ENCODE peak calls at places on chromosomes 16 and 17, in seven cellular contexts. One of them, this sample, is unnamed.

GRCh38 chr16:30397776-30398659 is 2.8 kb downstream of the ZNF48 start:
- DNase-seq in adrenal gland: no peak
- DNase-seq in tibial nerve: no peak
- DNase-seq in body of pancreas: no peak
- DNase-seq in IMR-90: no peak
- DNase-seq in stomach: no peak
- DNase-seq in A549: no peak
- DNase-seq in this sample: no peak

GRCh38 chr17:57744195-57745170 is 616 bp downstream of the CCDC182 start:
- DNase-seq in A549: no peak
- DNase-seq in adrenal gland: no peak
- DNase-seq in IMR-90: no peak
- DNase-seq in stomach: no peak
- DNase-seq in tibial nerve: no peak
- DNase-seq in body of pancreas: no peak
- DNase-seq in this sample: no peak

GRCh38 chr17:77085916-77086432 is 54.8 kb upstream of the SEC14L1 start:
- DNase-seq in tibial nerve: no peak
- DNase-seq in stomach: no peak
- DNase-seq in IMR-90: no peak
- DNase-seq in A549: no peak
- DNase-seq in adrenal gland: no peak
- DNase-seq in body of pancreas: no peak
- DNase-seq in this sample: no peak

GRCh38 chr17:59002848-59003247 is 103.8 kb downstream of the TRIM37 start:
- DNase-seq in tibial nerve: no peak
- DNase-seq in body of pancreas: no peak
- DNase-seq in IMR-90: peak
- DNase-seq in adrenal gland: peak
- DNase-seq in A549: no peak
- DNase-seq in stomach: no peak
- DNase-seq in this sample: no peak

GRCh38 chr16:84730406-84731106 is 30.8 kb downstream of the USP10 start:
- DNase-seq in body of pancreas: peak
- DNase-seq in A549: peak
- DNase-seq in stomach: peak
- DNase-seq in adrenal gland: peak
- DNase-seq in IMR-90: peak
- DNase-seq in tibial nerve: no peak
- DNase-seq in this sample: no peak

GRCh38 chr16:57003439-57004386 is 14.4 kb downstream of the NLRC5 start:
- DNase-seq in stomach: no peak
- DNase-seq in body of pancreas: no peak
- DNase-seq in A549: no peak
- DNase-seq in adrenal gland: no peak
- DNase-seq in tibial nerve: no peak
- DNase-seq in IMR-90: no peak
- DNase-seq in this sample: no peak

GRCh38 chr16:25124503-25124902 is 13.0 kb downstream of the LCMT1 start:
- DNase-seq in body of pancreas: no peak
- DNase-seq in adrenal gland: no peak
- DNase-seq in IMR-90: no peak
- DNase-seq in A549: no peak
- DNase-seq in stomach: no peak
- DNase-seq in tibial nerve: no peak
- DNase-seq in this sample: no peak

GRCh38 chr17:70037498-70037897 is 37.5 kb upstream of the KCNJ16 start:
- DNase-seq in adrenal gland: no peak
- DNase-seq in A549: no peak
- DNase-seq in stomach: no peak
- DNase-seq in tibial nerve: no peak
- DNase-seq in IMR-90: no peak
- DNase-seq in body of pancreas: no peak
- DNase-seq in this sample: no peak

GRCh38 chr17:78979780-78980623 is at the start of gene LGALS3BP:
- DNase-seq in adrenal gland: peak
- DNase-seq in A549: peak
- DNase-seq in tibial nerve: no peak
- DNase-seq in body of pancreas: peak
- DNase-seq in stomach: peak
- DNase-seq in IMR-90: peak
- DNase-seq in this sample: no peak

GRCh38 chr16:84119368-84119767 is 2.6 kb upstream of the MBTPS1 start:
- DNase-seq in stomach: no peak
- DNase-seq in body of pancreas: no peak
- DNase-seq in IMR-90: no peak
- DNase-seq in tibial nerve: no peak
- DNase-seq in A549: no peak
- DNase-seq in adrenal gland: no peak
- DNase-seq in this sample: no peak

DNA sequence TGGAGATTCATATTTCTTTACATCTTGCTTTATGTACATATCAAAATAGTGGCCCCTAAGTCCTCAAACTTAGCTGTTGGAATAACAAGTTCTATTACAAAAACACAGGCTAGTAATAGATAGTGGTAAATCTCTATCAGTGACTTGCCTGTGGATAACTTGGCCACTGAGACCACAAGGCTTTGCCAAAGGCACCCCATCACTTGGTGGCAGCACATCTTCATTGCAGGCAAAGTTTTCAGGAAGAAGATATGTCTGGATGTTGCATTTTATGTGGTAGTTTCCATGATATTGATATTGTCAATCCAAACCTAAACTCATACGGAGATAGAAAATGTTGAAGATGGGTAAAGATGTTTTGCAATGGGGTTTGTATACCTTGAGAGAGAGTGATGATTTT is 58.5 kb downstream of the KNOP1 start:
- DNase-seq in IMR-90: peak
- DNase-seq in stomach: no peak
- DNase-seq in A549: no peak
- DNase-seq in tibial nerve: no peak
- DNase-seq in adrenal gland: no peak
- DNase-seq in body of pancreas: no peak
- DNase-seq in this sample: no peak
- TF ChIP-seq CTCF in IMR-90: no peak
- TF ChIP-seq CTCF in stomach: no peak
- TF ChIP-seq CTCF in A549: peak
- TF ChIP-seq CTCF in tibial nerve: no peak
- TF ChIP-seq CTCF in adrenal gland: no peak
- TF ChIP-seq CTCF in body of pancreas: no peak
- TF ChIP-seq CTCF in this sample: no peak

DNA sequence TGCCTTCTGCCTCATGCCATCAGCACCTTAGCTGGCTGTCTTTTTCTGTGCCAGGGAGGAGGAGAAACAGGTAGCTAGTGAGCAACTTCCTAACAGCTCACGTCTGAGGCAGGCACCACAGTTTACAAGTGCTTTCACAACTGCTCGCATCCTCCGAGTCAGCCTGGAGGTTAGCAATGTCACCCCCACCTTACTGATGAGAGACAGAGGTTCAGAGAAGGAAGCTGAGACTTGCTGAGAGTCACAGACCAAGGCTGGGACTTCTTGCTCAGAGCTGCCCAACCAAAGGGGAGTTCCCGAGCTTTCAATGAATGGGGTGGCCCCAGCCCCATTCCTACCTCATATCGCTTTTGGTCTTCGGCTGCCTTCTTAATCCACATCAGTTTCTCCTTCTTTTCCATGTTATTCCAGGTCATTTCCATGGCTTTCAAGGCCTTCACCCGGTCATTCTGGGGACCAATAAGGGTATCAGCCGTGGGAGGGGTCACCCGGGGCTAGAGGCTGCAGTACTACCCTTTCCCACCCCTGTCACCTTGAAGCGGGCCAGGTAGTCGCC is 9.6 kb downstream of the UBTF start:
- DNase-seq in stomach: no peak
- DNase-seq in IMR-90: peak
- DNase-seq in adrenal gland: no peak
- DNase-seq in tibial nerve: no peak
- DNase-seq in A549: no peak
- DNase-seq in body of pancreas: no peak
- DNase-seq in this sample: no peak
- TF ChIP-seq POLR2A in stomach: no peak
- TF ChIP-seq POLR2A in IMR-90: no peak
- TF ChIP-seq POLR2A in adrenal gland: no peak
- TF ChIP-seq POLR2A in tibial nerve: no peak
- TF ChIP-seq POLR2A in A549: no peak
- TF ChIP-seq POLR2A in body of pancreas: no peak
- TF ChIP-seq POLR2A in this sample: no peak

DNA sequence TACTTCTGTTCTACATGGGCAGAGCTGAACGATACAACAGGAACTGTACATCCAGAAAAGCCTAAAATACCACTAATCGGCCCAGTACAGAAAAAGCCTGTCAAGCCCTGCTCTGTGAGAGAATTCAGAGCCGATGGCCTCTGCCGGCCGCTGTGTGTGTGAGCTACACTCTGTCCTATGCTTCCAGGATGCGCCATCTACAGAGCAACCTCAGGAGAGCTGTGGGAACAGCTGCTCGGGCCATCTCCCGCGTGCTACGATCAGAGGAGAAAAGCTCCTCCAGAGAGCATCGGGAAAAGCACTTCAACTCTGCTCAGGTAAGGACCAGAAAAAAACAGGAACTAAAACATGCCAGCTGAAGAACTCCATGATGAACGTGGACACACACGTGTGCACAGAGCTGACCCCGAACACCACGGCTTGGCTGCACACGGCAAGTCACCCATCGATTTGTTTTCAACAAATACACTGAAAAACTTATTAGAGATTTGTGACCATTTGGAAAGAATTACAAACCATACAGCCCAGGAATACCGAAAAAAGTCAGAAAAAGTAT is 115.9 kb downstream of the ANKRD11 start:
- DNase-seq in IMR-90: peak
- DNase-seq in A549: no peak
- DNase-seq in body of pancreas: no peak
- DNase-seq in adrenal gland: no peak
- DNase-seq in stomach: no peak
- DNase-seq in tibial nerve: no peak
- DNase-seq in this sample: no peak
- TF ChIP-seq CTCF in IMR-90: peak
- TF ChIP-seq CTCF in A549: no peak
- TF ChIP-seq CTCF in body of pancreas: no peak
- TF ChIP-seq CTCF in adrenal gland: no peak
- TF ChIP-seq CTCF in stomach: no peak
- TF ChIP-seq CTCF in tibial nerve: no peak
- TF ChIP-seq CTCF in this sample: no peak

GRCh38 chr17:55241097-55241496 is 23.7 kb upstream of the HLF start:
- DNase-seq in IMR-90: no peak
- DNase-seq in adrenal gland: no peak
- DNase-seq in tibial nerve: no peak
- DNase-seq in stomach: no peak
- DNase-seq in body of pancreas: no peak
- DNase-seq in A549: no peak
- DNase-seq in this sample: no peak

GRCh38 chr17:55237826-55238196 is 26.9 kb upstream of the HLF start:
- DNase-seq in body of pancreas: no peak
- DNase-seq in adrenal gland: no peak
- DNase-seq in IMR-90: no peak
- DNase-seq in A549: no peak
- DNase-seq in tibial nerve: no peak
- DNase-seq in stomach: no peak
- DNase-seq in this sample: no peak

GRCh38 chr17:55237268-55237667 is 27.5 kb upstream of the HLF start:
- DNase-seq in tibial nerve: no peak
- DNase-seq in body of pancreas: no peak
- DNase-seq in stomach: no peak
- DNase-seq in A549: no peak
- DNase-seq in adrenal gland: no peak
- DNase-seq in IMR-90: no peak
- DNase-seq in this sample: no peak

GRCh38 chr17:55238931-55239297 is 25.8 kb upstream of the HLF start:
- DNase-seq in A549: peak
- DNase-seq in stomach: no peak
- DNase-seq in adrenal gland: no peak
- DNase-seq in body of pancreas: peak
- DNase-seq in IMR-90: no peak
- DNase-seq in tibial nerve: no peak
- DNase-seq in this sample: no peak

DNA sequence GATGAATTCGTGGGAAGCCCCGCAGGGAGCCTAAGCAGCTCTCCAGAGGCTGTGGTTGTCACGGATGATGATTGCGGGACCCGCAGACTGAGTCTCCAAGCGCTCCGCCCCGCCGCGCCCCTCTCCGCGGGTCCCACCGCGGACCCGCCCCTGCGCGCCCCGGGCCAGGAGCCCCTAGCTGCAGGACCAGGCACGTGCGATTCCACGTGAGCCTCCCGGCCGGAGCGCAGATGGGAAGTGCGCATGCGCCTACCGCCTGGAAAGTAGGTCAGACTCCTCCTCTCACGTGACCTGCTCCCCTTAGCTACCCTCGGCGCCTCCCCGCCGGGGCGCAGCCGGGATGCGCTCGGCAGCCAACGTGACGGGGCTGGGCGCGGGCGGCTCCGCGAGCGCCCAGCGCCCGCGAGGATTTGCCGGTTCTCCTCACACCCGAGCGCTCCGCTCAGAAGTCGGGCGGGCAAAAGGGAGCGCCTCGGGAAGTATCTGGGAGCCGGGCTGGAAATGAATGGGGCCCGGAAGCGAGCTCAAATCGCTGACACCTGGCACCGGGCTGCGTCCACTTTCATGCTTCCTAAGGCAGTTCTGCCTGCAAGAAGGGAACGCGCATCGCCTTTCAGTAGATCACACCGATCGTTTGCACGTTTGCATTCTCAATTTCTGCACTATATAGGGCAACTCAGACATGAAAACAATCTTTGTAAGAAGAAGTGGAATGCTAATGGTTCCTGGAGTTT is 26.4 kb upstream of the HLF start:
- DNase-seq in stomach: peak
- DNase-seq in IMR-90: peak
- DNase-seq in A549: peak
- DNase-seq in body of pancreas: peak
- DNase-seq in adrenal gland: peak
- DNase-seq in tibial nerve: peak
- DNase-seq in this sample: peak
- TF ChIP-seq POLR2A in stomach: no peak
- TF ChIP-seq POLR2A in IMR-90: no peak
- TF ChIP-seq POLR2A in A549: peak
- TF ChIP-seq POLR2A in body of pancreas: peak
- TF ChIP-seq POLR2A in adrenal gland: peak
- TF ChIP-seq POLR2A in tibial nerve: no peak
- TF ChIP-seq POLR2A in this sample: no peak

GRCh38 chr16:81263470-81264200 is 25.1 kb downstream of the BCO1 start:
- DNase-seq in stomach: no peak
- DNase-seq in tibial nerve: no peak
- DNase-seq in A549: no peak
- DNase-seq in body of pancreas: peak
- DNase-seq in adrenal gland: peak
- DNase-seq in IMR-90: peak
- DNase-seq in this sample: no peak
- TF ChIP-seq CTCF in stomach: peak
- TF ChIP-seq CTCF in tibial nerve: no peak
- TF ChIP-seq CTCF in A549: no peak
- TF ChIP-seq CTCF in body of pancreas: no peak
- TF ChIP-seq CTCF in adrenal gland: no peak
- TF ChIP-seq CTCF in IMR-90: no peak
- TF ChIP-seq CTCF in this sample: no peak

DNA sequence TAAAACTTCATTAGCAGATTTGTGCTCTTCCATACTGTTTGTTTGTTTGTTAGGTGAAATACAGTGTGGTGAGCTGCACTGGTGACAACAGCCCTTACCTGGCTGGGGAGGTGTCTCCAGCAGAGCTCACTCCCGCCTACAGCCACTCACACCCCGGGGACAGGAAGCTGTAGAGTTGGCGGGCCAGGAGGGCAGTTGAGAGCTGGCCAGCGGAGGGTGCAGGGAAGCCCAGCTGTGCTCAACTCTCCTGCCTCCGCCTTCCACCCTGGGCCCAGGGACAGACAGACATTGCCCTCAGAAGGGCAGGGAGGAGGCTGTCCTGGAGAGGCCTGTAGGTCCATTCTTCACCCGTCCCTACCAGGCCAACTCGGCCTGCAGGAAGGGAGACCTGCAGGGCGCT is 48.6 kb upstream of the PVALEF start:
- DNase-seq in A549: no peak
- DNase-seq in IMR-90: no peak
- DNase-seq in tibial nerve: no peak
- DNase-seq in stomach: peak
- DNase-seq in adrenal gland: no peak
- DNase-seq in body of pancreas: no peak
- DNase-seq in this sample: no peak
- TF ChIP-seq POLR2A in A549: no peak
- TF ChIP-seq POLR2A in IMR-90: no peak
- TF ChIP-seq POLR2A in tibial nerve: no peak
- TF ChIP-seq POLR2A in stomach: no peak
- TF ChIP-seq POLR2A in adrenal gland: no peak
- TF ChIP-seq POLR2A in body of pancreas: no peak
- TF ChIP-seq POLR2A in this sample: no peak